ENCODE peak calls at places on chromosomes 5 and 9, in seven cellular contexts. One of them, this sample, is unnamed.

GRCh38 chr5:111126896-111127295 is 34.7 kb downstream of the WDR36 start:
- DNase-seq in GM18507: no peak
- DNase-seq in NCI-H1436: no peak
- DNase-seq in iPS DF 19.7: no peak
- DNase-seq in ovary: no peak
- DNase-seq in fibroblast of pulmonary artery: no peak
- DNase-seq in EL: no peak
- DNase-seq in this sample: no peak

GRCh38 chr5:78734094-78734845 is 85.7 kb upstream of the LHFPL2 start:
- DNase-seq in GM18507: no peak
- DNase-seq in NCI-H1436: no peak
- DNase-seq in iPS DF 19.7: no peak
- DNase-seq in ovary: no peak
- DNase-seq in fibroblast of pulmonary artery: no peak
- DNase-seq in EL: peak; percentile 45
- DNase-seq in this sample: no peak

GRCh38 chr9:126016579-126017290 is 269.6 kb downstream of the PBX3 start:
- DNase-seq in GM18507: no peak
- DNase-seq in NCI-H1436: peak; percentile 28
- DNase-seq in iPS DF 19.7: no peak
- DNase-seq in ovary: no peak
- DNase-seq in fibroblast of pulmonary artery: no peak
- DNase-seq in EL: no peak
- DNase-seq in this sample: no peak

GRCh38 chr5:160751297-160751696 is 100.7 kb downstream of the ATP10B start:
- DNase-seq in GM18507: no peak
- DNase-seq in NCI-H1436: no peak
- DNase-seq in iPS DF 19.7: no peak
- DNase-seq in ovary: no peak
- DNase-seq in fibroblast of pulmonary artery: no peak
- DNase-seq in EL: no peak
- DNase-seq in this sample: no peak

GRCh38 chr9:61673664-61674381 is 484.0 kb downstream of the SPATA31A7 start:
- DNase-seq in GM18507: no peak
- DNase-seq in NCI-H1436: no peak
- DNase-seq in iPS DF 19.7: no peak
- DNase-seq in ovary: no peak
- DNase-seq in fibroblast of pulmonary artery: no peak
- DNase-seq in EL: no peak
- DNase-seq in this sample: no peak

GRCh38 chr5:56319281-56320242 is 86.4 kb upstream of the ANKRD55 start:
- DNase-seq in GM18507: no peak
- DNase-seq in NCI-H1436: no peak
- DNase-seq in iPS DF 19.7: no peak
- DNase-seq in ovary: no peak
- DNase-seq in fibroblast of pulmonary artery: peak; percentile 95
- DNase-seq in EL: peak; percentile 34
- DNase-seq in this sample: no peak

GRCh38 chr9:102587231-102587630 is 407.9 kb upstream of the CYLC2 start:
- DNase-seq in GM18507: no peak
- DNase-seq in NCI-H1436: no peak
- DNase-seq in iPS DF 19.7: no peak
- DNase-seq in ovary: no peak
- DNase-seq in fibroblast of pulmonary artery: no peak
- DNase-seq in EL: no peak
- DNase-seq in this sample: no peak

GRCh38 chr5:181173027-181173419 is 25.6 kb downstream of the OR2V2 start:
- DNase-seq in GM18507: no peak
- DNase-seq in NCI-H1436: no peak
- DNase-seq in iPS DF 19.7: no peak
- DNase-seq in ovary: no peak
- DNase-seq in fibroblast of pulmonary artery: no peak
- DNase-seq in EL: no peak
- DNase-seq in this sample: no peak

GRCh38 chr5:114790403-114790792 is 379.3 kb downstream of the TRIM36 start:
- DNase-seq in GM18507: no peak
- DNase-seq in NCI-H1436: no peak
- DNase-seq in iPS DF 19.7: no peak
- DNase-seq in ovary: no peak
- DNase-seq in fibroblast of pulmonary artery: no peak
- DNase-seq in EL: no peak
- DNase-seq in this sample: no peak

GRCh38 chr5:88377705-88378656 is 109.3 kb upstream of the TMEM161B start:
- DNase-seq in GM18507: no peak
- DNase-seq in NCI-H1436: no peak
- DNase-seq in iPS DF 19.7: no peak
- DNase-seq in ovary: no peak
- DNase-seq in fibroblast of pulmonary artery: no peak
- DNase-seq in EL: no peak
- DNase-seq in this sample: no peak

GRCh38 chr9:20689833-20690232 is 5.8 kb downstream of the FOCAD start:
- DNase-seq in GM18507: no peak
- DNase-seq in NCI-H1436: no peak
- DNase-seq in iPS DF 19.7: no peak
- DNase-seq in ovary: no peak
- DNase-seq in fibroblast of pulmonary artery: no peak
- DNase-seq in EL: no peak
- DNase-seq in this sample: no peak

GRCh38 chr9:35675732-35676392 is 2.1 kb downstream of the CA9 start:
- DNase-seq in GM18507: no peak
- DNase-seq in NCI-H1436: no peak
- DNase-seq in iPS DF 19.7: no peak
- DNase-seq in ovary: peak; percentile 71
- DNase-seq in fibroblast of pulmonary artery: no peak
- DNase-seq in EL: no peak
- DNase-seq in this sample: no peak

GRCh38 chr9:34185778-34186551 is 7.1 kb downstream of the UBAP1 start:
- DNase-seq in GM18507: peak; percentile 56
- DNase-seq in NCI-H1436: peak; percentile 20
- DNase-seq in iPS DF 19.7: no peak
- DNase-seq in ovary: no peak
- DNase-seq in fibroblast of pulmonary artery: peak; percentile 91
- DNase-seq in EL: peak; percentile 90
- DNase-seq in this sample: no peak

GRCh38 chr9:127550277-127550676 is 61.8 kb upstream of the STXBP1 start:
- DNase-seq in GM18507: no peak
- DNase-seq in NCI-H1436: no peak
- DNase-seq in iPS DF 19.7: no peak
- DNase-seq in ovary: no peak
- DNase-seq in fibroblast of pulmonary artery: no peak
- DNase-seq in EL: peak; percentile 48
- DNase-seq in this sample: no peak

GRCh38 chr9:34984049-34984448 is 5.5 kb upstream of the DNAJB5 start:
- DNase-seq in GM18507: no peak
- DNase-seq in NCI-H1436: no peak
- DNase-seq in iPS DF 19.7: no peak
- DNase-seq in ovary: no peak
- DNase-seq in fibroblast of pulmonary artery: peak; percentile 55
- DNase-seq in EL: peak; percentile 26
- DNase-seq in this sample: no peak

GRCh38 chr5:146291421-146292074 is 47.1 kb upstream of the POU4F3 start:
- DNase-seq in GM18507: peak; percentile 5
- DNase-seq in NCI-H1436: peak; percentile 58
- DNase-seq in iPS DF 19.7: peak; percentile 5
- DNase-seq in ovary: no peak
- DNase-seq in fibroblast of pulmonary artery: peak; percentile 68
- DNase-seq in EL: peak; percentile 58
- DNase-seq in this sample: no peak

GRCh38 chr5:119287547-119288073 is 68.2 kb upstream of the TNFAIP8 start:
- DNase-seq in GM18507: no peak
- DNase-seq in NCI-H1436: no peak
- DNase-seq in iPS DF 19.7: no peak
- DNase-seq in ovary: no peak
- DNase-seq in fibroblast of pulmonary artery: no peak
- DNase-seq in EL: peak; percentile 29
- DNase-seq in this sample: no peak

GRCh38 chr9:28234899-28235277 is 661.6 kb upstream of the C9orf72 start:
- DNase-seq in GM18507: no peak
- DNase-seq in NCI-H1436: no peak
- DNase-seq in iPS DF 19.7: no peak
- DNase-seq in ovary: no peak
- DNase-seq in fibroblast of pulmonary artery: peak; percentile 32
- DNase-seq in EL: peak; percentile 10
- DNase-seq in this sample: no peak

GRCh38 chr9:130908129-130908877 is 11.7 kb upstream of the QRFP start:
- DNase-seq in GM18507: no peak
- DNase-seq in NCI-H1436: no peak
- DNase-seq in iPS DF 19.7: no peak
- DNase-seq in ovary: no peak
- DNase-seq in fibroblast of pulmonary artery: no peak
- DNase-seq in EL: no peak
- DNase-seq in this sample: no peak

GRCh38 chr9:82021198-82021597 is 32.6 kb downstream of the SPATA31D1 start:
- DNase-seq in GM18507: no peak
- DNase-seq in NCI-H1436: no peak
- DNase-seq in iPS DF 19.7: no peak
- DNase-seq in ovary: no peak
- DNase-seq in fibroblast of pulmonary artery: peak; percentile 82
- DNase-seq in EL: peak; percentile 73
- DNase-seq in this sample: no peak

GRCh38 chr5:144085381-144085780 is 85.1 kb downstream of the YIPF5 start:
- DNase-seq in GM18507: no peak
- DNase-seq in NCI-H1436: no peak
- DNase-seq in iPS DF 19.7: no peak
- DNase-seq in ovary: no peak
- DNase-seq in fibroblast of pulmonary artery: no peak
- DNase-seq in EL: peak; percentile 11
- DNase-seq in this sample: no peak

GRCh38 chr5:42573386-42573785 is 150.1 kb downstream of the GHR start:
- DNase-seq in GM18507: no peak
- DNase-seq in NCI-H1436: no peak
- DNase-seq in iPS DF 19.7: no peak
- DNase-seq in ovary: no peak
- DNase-seq in fibroblast of pulmonary artery: no peak
- DNase-seq in EL: no peak
- DNase-seq in this sample: no peak

GRCh38 chr5:147576646-147577535 is 67.0 kb upstream of the DPYSL3 start:
- DNase-seq in GM18507: no peak
- DNase-seq in NCI-H1436: no peak
- DNase-seq in iPS DF 19.7: no peak
- DNase-seq in ovary: peak; percentile 81
- DNase-seq in fibroblast of pulmonary artery: peak; percentile 59
- DNase-seq in EL: peak; percentile 47
- DNase-seq in this sample: no peak

GRCh38 chr5:82416506-82416905 is 138.4 kb upstream of the RPS23 start:
- DNase-seq in GM18507: no peak
- DNase-seq in NCI-H1436: no peak
- DNase-seq in iPS DF 19.7: no peak
- DNase-seq in ovary: no peak
- DNase-seq in fibroblast of pulmonary artery: no peak
- DNase-seq in EL: no peak
- DNase-seq in this sample: no peak

GRCh38 chr5:956941-957729 is 51.5 kb upstream of the NKD2 start:
- DNase-seq in GM18507: no peak
- DNase-seq in NCI-H1436: no peak
- DNase-seq in iPS DF 19.7: no peak
- DNase-seq in ovary: no peak
- DNase-seq in fibroblast of pulmonary artery: peak; percentile 93
- DNase-seq in EL: peak; percentile 90
- DNase-seq in this sample: no peak

GRCh38 chr9:134243778-134244467 is 79.6 kb upstream of the RNU6ATAC start:
- DNase-seq in GM18507: no peak
- DNase-seq in NCI-H1436: no peak
- DNase-seq in iPS DF 19.7: no peak
- DNase-seq in ovary: no peak
- DNase-seq in fibroblast of pulmonary artery: peak; percentile 5
- DNase-seq in EL: no peak
- DNase-seq in this sample: no peak

GRCh38 chr5:67339219-67339767 is 142.7 kb upstream of the CD180 start:
- DNase-seq in GM18507: no peak
- DNase-seq in NCI-H1436: no peak
- DNase-seq in iPS DF 19.7: no peak
- DNase-seq in ovary: no peak
- DNase-seq in fibroblast of pulmonary artery: no peak
- DNase-seq in EL: no peak
- DNase-seq in this sample: no peak

GRCh38 chr9:81596671-81597426 is 92.5 kb downstream of the TLE1 start:
- DNase-seq in GM18507: no peak
- DNase-seq in NCI-H1436: no peak
- DNase-seq in iPS DF 19.7: no peak
- DNase-seq in ovary: no peak
- DNase-seq in fibroblast of pulmonary artery: peak; percentile 38
- DNase-seq in EL: no peak
- DNase-seq in this sample: no peak

GRCh38 chr9:13446935-13447334 is 167.4 kb upstream of the MPDZ start:
- DNase-seq in GM18507: no peak
- DNase-seq in NCI-H1436: no peak
- DNase-seq in iPS DF 19.7: no peak
- DNase-seq in ovary: no peak
- DNase-seq in fibroblast of pulmonary artery: peak; percentile 34
- DNase-seq in EL: no peak
- DNase-seq in this sample: no peak

GRCh38 chr5:4640793-4641192 is 499.3 kb upstream of the ADAMTS16 start:
- DNase-seq in GM18507: no peak
- DNase-seq in NCI-H1436: no peak
- DNase-seq in iPS DF 19.7: no peak
- DNase-seq in ovary: no peak
- DNase-seq in fibroblast of pulmonary artery: peak; percentile 3
- DNase-seq in EL: no peak
- DNase-seq in this sample: no peak

GRCh38 chr5:41967401-41967800 is 42.3 kb downstream of the FBXO4 start:
- DNase-seq in GM18507: no peak
- DNase-seq in NCI-H1436: no peak
- DNase-seq in iPS DF 19.7: no peak
- DNase-seq in ovary: no peak
- DNase-seq in fibroblast of pulmonary artery: no peak
- DNase-seq in EL: no peak
- DNase-seq in this sample: no peak

GRCh38 chr9:20524776-20525175 is 97.5 kb downstream of the MLLT3 start:
- DNase-seq in GM18507: no peak
- DNase-seq in NCI-H1436: no peak
- DNase-seq in iPS DF 19.7: peak; percentile 38
- DNase-seq in ovary: no peak
- DNase-seq in fibroblast of pulmonary artery: no peak
- DNase-seq in EL: peak; percentile 17
- DNase-seq in this sample: no peak